ENCODE peak calls at places on chromosomes 11 and 22, in nine cellular contexts. B is Peyer's patch; G is SJSA1; V is ascending aorta; X is esophagus squamous epithelium; O is naive thymus-derived CD4-positive, alpha-beta T cell; K is right lobe of liver; Q is left ventricle myocardium inferior; M is heart right ventricle. N is an unnamed sample.

GRCh38 chr22:37394341-37394740 is 32.9 kb downstream of the ELFN2 start:
- DNase-seq in O (no peak), K (no peak), X (no peak), M (no peak), B (no peak), V (no peak), G (no peak), Q (no peak), N (peak)

GRCh38 chr11:62404918-62405317 is 13.9 kb upstream of the SCGB1A1 start:
- DNase-seq in V (no peak), B (no peak), G (no peak), K (no peak), M (no peak), X (no peak), Q (no peak), O (no peak), N (no peak)

GRCh38 chr11:118186346-118187107 is 10.1 kb upstream of the SCN2B start:
- DNase-seq in B (no peak), M (no peak), Q (no peak), O (no peak), X (no peak), G (no peak), V (no peak), K (peak), N (no peak)

GRCh38 chr11:104127828-104128227 is 36.1 kb downstream of the PDGFD start:
- DNase-seq in Q (no peak), K (no peak), O (no peak), B (no peak), G (no peak), M (no peak), X (no peak), V (no peak), N (no peak)

GRCh38 chr11:99037057-99037456 is 16.3 kb downstream of the CNTN5 start:
- DNase-seq in O (no peak), Q (no peak), B (no peak), G (no peak), K (no peak), X (no peak), V (no peak), M (no peak), N (no peak)

GRCh38 chr11:70944636-70945035 is 307.7 kb downstream of the SHANK2 start:
- DNase-seq in V (no peak), B (no peak), K (no peak), G (no peak), X (no peak), O (no peak), M (no peak), Q (no peak), N (no peak)

GRCh38 chr22:20174785-20175596 is 24.1 kb upstream of the CCDC188 start:
- DNase-seq in V (no peak), K (no peak), O (no peak), Q (no peak), X (no peak), M (no peak), G (no peak), B (no peak), N (peak)

GRCh38 chr11:10488121-10488580 is 33.1 kb downstream of the AMPD3 start:
- DNase-seq in O (no peak), K (no peak), X (no peak), V (no peak), B (no peak), M (no peak), G (no peak), Q (no peak), N (no peak)

GRCh38 chr11:17770048-17770652 is 35.6 kb downstream of the KCNC1 start:
- DNase-seq in B (no peak), K (peak), Q (no peak), O (no peak), G (no peak), M (no peak), V (no peak), X (no peak), N (peak)

GRCh38 chr11:126636911-126637799 is 281.7 kb downstream of the ST3GAL4 start:
- DNase-seq in Q (no peak), V (no peak), K (no peak), B (no peak), M (no peak), O (no peak), X (no peak), G (peak), N (no peak)

GRCh38 chr22:22855617-22856308 is 31.9 kb upstream of the IGLL5 start:
- DNase-seq in X (no peak), B (peak), G (peak), K (no peak), V (no peak), M (no peak), O (peak), Q (no peak), N (peak)

GRCh38 chr22:40081662-40082061 is 86.9 kb downstream of the FAM83F start:
- DNase-seq in X (no peak), K (no peak), M (no peak), B (no peak), Q (no peak), O (no peak), V (no peak), G (no peak), N (no peak)

GRCh38 chr11:27507561-27508322 is 1.2 kb upstream of the LIN7C start:
- DNase-seq in X (no peak), B (no peak), M (no peak), V (no peak), K (no peak), O (no peak), G (no peak), Q (no peak), N (no peak)

GRCh38 chr11:119615003-119615878 is 113.8 kb downstream of the NECTIN1 start:
- DNase-seq in K (no peak), B (no peak), V (no peak), Q (no peak), O (no peak), G (peak), X (no peak), M (no peak), N (no peak)

GRCh38 chr11:45354976-45355705 is 69.0 kb upstream of the SYT13 start:
- DNase-seq in B (peak), K (peak), Q (peak), V (peak), X (no peak), M (peak), G (no peak), O (peak), N (peak)

GRCh38 chr11:57491371-57492061 is 24.0 kb downstream of the SLC43A1 start:
- DNase-seq in X (no peak), M (peak), V (no peak), K (no peak), B (no peak), Q (peak), G (peak), O (peak), N (peak)

GRCh38 chr11:104893876-104894275 is 4.4 kb downstream of the CASP12 start:
- DNase-seq in B (no peak), G (no peak), X (no peak), V (no peak), K (no peak), O (no peak), Q (no peak), M (no peak), N (no peak)

GRCh38 chr11:69343401-69344321 is 49.7 kb downstream of the MYEOV start:
- DNase-seq in M (no peak), V (no peak), Q (no peak), B (no peak), G (no peak), K (peak), X (no peak), O (no peak), N (no peak)

GRCh38 chr11:133817449-133817848 is 27.9 kb downstream of the SPATA19 start:
- DNase-seq in V (no peak), X (no peak), G (no peak), O (no peak), B (no peak), Q (no peak), M (peak), K (no peak), N (no peak)

GRCh38 chr11:31820438-31820818 is 9.3 kb upstream of the PAX6 start:
- DNase-seq in Q (no peak), M (no peak), O (no peak), X (no peak), K (no peak), G (no peak), B (no peak), V (no peak), N (no peak)

GRCh38 chr11:107849791-107850190 is 8.8 kb downstream of the SLC35F2 start:
- DNase-seq in B (no peak), V (no peak), G (no peak), M (no peak), O (no peak), K (no peak), Q (no peak), X (no peak), N (no peak)

GRCh38 chr11:62497132-62497915 is 49.3 kb downstream of the AHNAK start:
- DNase-seq in G (peak), X (no peak), K (no peak), M (no peak), B (no peak), V (no peak), O (no peak), Q (no peak), N (peak)

GRCh38 chr11:6333112-6333511 is 12.8 kb upstream of the CAVIN3 start:
- DNase-seq in X (no peak), K (no peak), V (no peak), Q (no peak), B (no peak), M (no peak), G (no peak), O (no peak), N (no peak)

GRCh38 chr11:113884361-113884836 is 9.0 kb upstream of the USP28 start:
- DNase-seq in O (no peak), K (no peak), B (no peak), Q (no peak), G (no peak), X (no peak), M (no peak), V (no peak), N (peak)

GRCh38 chr11:8269636-8270035 is 6.0 kb upstream of the LMO1 start:
- DNase-seq in M (no peak), V (no peak), B (no peak), G (no peak), O (no peak), Q (no peak), K (no peak), X (no peak), N (no peak)

GRCh38 chr22:32918741-32919140 is 117.2 kb downstream of the TIMP3 start:
- DNase-seq in B (no peak), O (no peak), Q (no peak), X (no peak), M (no peak), G (no peak), V (no peak), K (no peak), N (no peak)

DNA sequence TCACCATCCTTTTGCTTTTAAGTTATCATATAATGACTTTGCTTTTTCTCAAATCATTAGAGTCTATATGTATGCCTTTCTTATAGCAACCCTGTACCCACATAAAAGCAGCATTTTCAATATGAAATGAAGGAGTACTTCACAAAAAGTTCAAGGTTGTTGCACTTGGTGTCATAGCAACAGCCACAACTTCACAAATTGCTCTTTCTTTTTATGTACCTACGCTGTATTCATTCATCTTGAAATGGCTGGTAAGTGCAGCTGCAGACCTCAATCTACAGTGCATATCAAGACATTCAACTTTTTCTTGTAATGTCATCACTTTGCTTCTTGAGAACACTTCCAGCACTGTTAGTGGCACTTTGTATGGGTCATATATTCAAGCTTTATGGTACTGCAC is 18.6 kb downstream of the CWC15 start:
- DNase-seq in M (no peak), K (no peak), V (no peak), G (no peak), O (peak), B (no peak), Q (no peak), X (no peak), N (no peak)
- H3K4me3 ChIP-seq in M (no peak), K (no peak), V (no peak), G (no peak), O (no peak), B (no peak), Q (no peak), X (no peak), N (no peak)

GRCh38 chr11:35236667-35237003 is 97.7 kb downstream of the CD44 start:
- DNase-seq in B (no peak), X (no peak), Q (no peak), M (no peak), G (no peak), O (no peak), V (no peak), K (no peak), N (no peak)

GRCh38 chr11:35235944-35236666 is 97.1 kb downstream of the CD44 start:
- DNase-seq in K (no peak), Q (no peak), M (no peak), B (peak), X (no peak), V (no peak), O (peak), G (no peak), N (no peak)

GRCh38 chr11:35234836-35235235 is 95.9 kb downstream of the CD44 start:
- DNase-seq in G (no peak), V (no peak), X (no peak), Q (no peak), K (no peak), M (no peak), O (no peak), B (no peak), N (no peak)

GRCh38 chr11:35237345-35237744 is 98.4 kb downstream of the CD44 start:
- DNase-seq in B (no peak), Q (no peak), G (no peak), O (no peak), V (no peak), M (no peak), X (no peak), K (no peak), N (no peak)

DNA sequence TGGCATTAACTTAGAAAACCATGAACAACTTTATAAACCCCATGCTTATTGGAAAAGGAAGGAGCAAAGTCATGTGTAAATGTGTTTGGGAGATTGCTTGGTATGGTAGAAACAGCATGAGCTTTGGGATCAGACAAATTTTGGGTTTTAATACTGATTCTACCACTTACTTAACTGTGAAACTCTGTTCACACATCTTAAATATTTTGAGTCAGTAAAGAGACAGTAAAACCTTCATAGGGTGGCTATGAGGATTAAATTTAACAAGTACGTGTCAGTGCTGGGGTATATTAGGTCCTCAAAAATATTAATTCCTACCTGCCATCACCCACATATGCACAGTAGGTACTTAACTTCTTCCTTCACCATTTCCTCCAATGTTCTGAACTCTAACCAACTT is 96.5 kb downstream of the CD44 start:
- DNase-seq in K (no peak), Q (no peak), M (no peak), V (no peak), O (no peak), B (no peak), X (no peak), G (no peak), N (no peak)
- H3K27ac ChIP-seq in K (no peak), Q (no peak), M (no peak), V (peak), O (peak), B (no peak), X (no peak), G (no peak), N (no peak)

GRCh38 chr22:38454361-38455062 is 487 bp downstream of the KCNJ4 start:
- DNase-seq in B (no peak), X (no peak), O (peak), V (no peak), Q (no peak), G (no peak), K (no peak), M (no peak), N (no peak)

GRCh38 chr22:38455530-38456271 is 702 bp upstream of the KCNJ4 start:
- DNase-seq in X (no peak), B (no peak), G (no peak), M (peak), O (no peak), V (no peak), K (no peak), Q (no peak), N (peak)

GRCh38 chr22:38454011-38454360 is 1.0 kb downstream of the KCNJ4 start:
- DNase-seq in M (no peak), O (no peak), Q (no peak), V (no peak), G (no peak), K (no peak), X (no peak), B (no peak), N (no peak)

GRCh38 chr22:38456272-38456837 is 1.4 kb upstream of the KCNJ4 start:
- DNase-seq in M (no peak), Q (no peak), X (no peak), B (no peak), K (no peak), V (no peak), G (no peak), O (no peak), N (no peak)

GRCh38 chr22:38455063-38455529 is at the start of gene KCNJ4:
- DNase-seq in B (no peak), X (no peak), M (no peak), K (no peak), V (no peak), O (no peak), G (no peak), Q (no peak), N (no peak)
- H3K4me3 ChIP-seq in B (peak), X (peak), M (peak), K (peak), V (peak), O (peak), G (no peak), Q (peak), N (peak)

GRCh38 chr11:46674463-46675287 is 25.7 kb downstream of the ARHGAP1 start:
- DNase-seq in G (no peak), V (no peak), M (peak), X (no peak), Q (peak), B (peak), O (peak), K (no peak), N (peak)
- H3K27ac ChIP-seq in G (no peak), V (peak), M (peak), X (peak), Q (peak), B (peak), O (peak), K (peak), N (peak)

GRCh38 chr22:45673482-45674175 is 2.0 kb downstream of the ATXN10 start:
- DNase-seq in B (no peak), G (no peak), Q (no peak), O (no peak), M (no peak), X (no peak), K (no peak), V (no peak), N (no peak)
- H3K4me3 ChIP-seq in B (no peak), G (peak), Q (peak), O (peak), M (no peak), X (no peak), K (no peak), V (peak), N (no peak)

GRCh38 chr11:121372028-121372427 is 79.5 kb downstream of the SC5D start:
- DNase-seq in M (no peak), K (no peak), Q (no peak), X (no peak), G (no peak), O (no peak), V (no peak), B (no peak), N (no peak)
- H3K27ac ChIP-seq in M (no peak), K (no peak), Q (no peak), X (no peak), G (no peak), O (no peak), V (no peak), B (no peak), N (no peak)

GRCh38 chr22:38870312-38870741 is 1.7 kb downstream of the CBX6 start:
- DNase-seq in Q (peak), V (peak), G (peak), K (peak), O (peak), M (peak), B (peak), X (no peak), N (peak)
- H3K4me3 ChIP-seq in Q (peak), V (peak), G (no peak), K (peak), O (peak), M (peak), B (peak), X (peak), N (no peak)

GRCh38 chr22:46573781-46574437 is 36.5 kb upstream of the CELSR1 start:
- DNase-seq in M (no peak), Q (peak), X (no peak), V (no peak), B (no peak), G (no peak), O (no peak), K (no peak), N (no peak)
- H3K27ac ChIP-seq in M (no peak), Q (peak), X (no peak), V (no peak), B (no peak), G (no peak), O (no peak), K (no peak), N (no peak)

GRCh38 chr11:12756867-12757266 is 82.6 kb downstream of the TEAD1 start:
- DNase-seq in O (no peak), G (no peak), Q (no peak), V (no peak), M (no peak), B (no peak), K (no peak), X (no peak), N (no peak)
- H3K4me3 ChIP-seq in O (no peak), G (no peak), Q (no peak), V (no peak), M (no peak), B (no peak), K (no peak), X (no peak), N (no peak)

N was measured in WERI-Rb-1.